ENCODE peak calls at places on chromosomes 7 and 10, in eight cellular contexts. J is body of pancreas, O is GM12891, Z is sigmoid colon, B is uterus, Q is ovary, A is A549, H is HCT116. F is an unnamed sample.

GRCh38 chr10:59684006-59684405 is 25.6 kb downstream of the SLC16A9 start:
- DNase-seq in J (no peak), O (no peak), Z (no peak), B (no peak), Q (no peak), A (no peak), H (no peak), F (no peak)

GRCh38 chr10:132148261-132149251 is 38.2 kb upstream of the DPYSL4 start:
- DNase-seq in J (no peak), O (no peak), Z (peak; percentile 54), B (no peak), Q (no peak), A (no peak), H (no peak), F (no peak)

GRCh38 chr7:68725843-68726242 is 872.4 kb upstream of the AUTS2 start:
- DNase-seq in J (no peak), O (no peak), Z (no peak), B (no peak), Q (no peak), A (no peak), H (no peak), F (no peak)

GRCh38 chr7:17991866-17992648 is 35.6 kb downstream of the PRPS1L1 start:
- DNase-seq in J (peak; percentile 19), O (no peak), Z (no peak), B (no peak), Q (no peak), A (no peak), H (no peak), F (no peak)

GRCh38 chr7:124072603-124073324 is 39.9 kb upstream of the TMEM229A start:
- DNase-seq in J (no peak), O (no peak), Z (no peak), B (no peak), Q (no peak), A (peak; percentile 33), H (no peak), F (peak; percentile 83)

GRCh38 chr7:43337811-43338210 is 225.4 kb downstream of the HECW1 start:
- DNase-seq in J (no peak), O (no peak), Z (no peak), B (no peak), Q (no peak), A (no peak), H (no peak), F (no peak)

GRCh38 chr7:138907849-138908248 is 73.3 kb downstream of the KIAA1549 start:
- DNase-seq in J (no peak), O (no peak), Z (no peak), B (no peak), Q (no peak), A (no peak), H (no peak), F (no peak)

GRCh38 chr10:14879055-14879800 is 562 bp downstream of the SUV39H2 start:
- DNase-seq in J (peak; percentile 32), O (peak; percentile 27), Z (no peak), B (peak; percentile 29), Q (no peak), A (no peak), H (no peak), F (no peak)

GRCh38 chr7:18541189-18541870 is 45.8 kb downstream of the HDAC9 start:
- DNase-seq in J (peak; percentile 90), O (no peak), Z (peak; percentile 64), B (peak; percentile 48), Q (no peak), A (no peak), H (no peak), F (peak; percentile 88)

GRCh38 chr7:27109533-27110162 is 7.2 kb upstream of the HOXA2 start:
- DNase-seq in J (no peak), O (no peak), Z (no peak), B (no peak), Q (no peak), A (no peak), H (no peak), F (no peak)

GRCh38 chr7:55523366-55523765 is 48.9 kb downstream of the VOPP1 start:
- DNase-seq in J (no peak), O (no peak), Z (no peak), B (no peak), Q (no peak), A (no peak), H (no peak), F (no peak)

GRCh38 chr7:55526329-55526728 is 46.0 kb downstream of the VOPP1 start:
- DNase-seq in J (no peak), O (no peak), Z (no peak), B (no peak), Q (peak; percentile 24), A (no peak), H (no peak), F (no peak)

GRCh38 chr7:55527314-55527713 is 45.0 kb downstream of the VOPP1 start:
- DNase-seq in J (no peak), O (no peak), Z (no peak), B (no peak), Q (no peak), A (no peak), H (no peak), F (no peak)

GRCh38 chr7:55524558-55525310 is 47.6 kb downstream of the VOPP1 start:
- DNase-seq in J (no peak), O (no peak), Z (no peak), B (no peak), Q (no peak), A (no peak), H (no peak), F (no peak)

DNA sequence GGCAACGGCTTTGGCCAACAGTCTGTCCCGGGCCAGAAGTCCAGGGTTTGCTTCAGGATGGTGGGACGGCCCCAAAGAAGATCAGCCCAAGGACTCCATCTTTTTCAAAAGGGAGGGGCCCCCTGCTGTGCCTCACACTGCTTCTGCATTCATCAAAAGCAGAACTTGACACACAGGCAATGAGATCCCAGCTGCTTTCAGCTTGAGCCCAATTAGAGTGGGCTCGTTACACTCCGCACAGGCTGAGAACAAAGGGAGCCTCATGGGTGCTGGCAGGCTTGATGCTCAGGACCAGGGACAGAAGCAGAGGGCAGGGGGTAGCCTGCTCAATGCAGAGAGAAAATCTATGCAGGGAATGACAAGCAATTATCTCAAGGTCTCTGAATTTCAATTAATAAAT is 45.5 kb downstream of the VOPP1 start:
- DNase-seq in J (no peak), O (no peak), Z (no peak), B (no peak), Q (no peak), A (no peak), H (no peak), F (no peak)
- TF ChIP-seq POLR2A in J (no peak), O (no peak), Z (no peak), B (no peak), Q (no peak), A (no peak), H (no peak), F (no peak)

GRCh38 chr7:47295606-47296005 is 286.3 kb downstream of the TNS3 start:
- DNase-seq in J (no peak), O (no peak), Z (no peak), B (no peak), Q (no peak), A (no peak), H (no peak), F (no peak)
- TF ChIP-seq POLR2A in J (no peak), O (no peak), Z (no peak), B (no peak), Q (no peak), A (no peak), H (no peak), F (no peak)

GRCh38 chr10:71965623-71966022 is 1.4 kb downstream of the CHST3 start:
- DNase-seq in J (no peak), O (no peak), Z (peak; percentile 74), B (no peak), Q (no peak), A (no peak), H (no peak), F (no peak)

GRCh38 chr10:71963756-71964668 is at the start of gene CHST3:
- DNase-seq in J (peak; percentile 53), O (peak; percentile 48), Z (peak; percentile 91), B (peak; percentile 84), Q (peak; percentile 86), A (peak; percentile 32), H (no peak), F (peak; percentile 62)

GRCh38 chr10:71966046-71967004 is 2.1 kb downstream of the CHST3 start:
- DNase-seq in J (no peak), O (no peak), Z (peak; percentile 44), B (no peak), Q (no peak), A (peak; percentile 28), H (no peak), F (no peak)

GRCh38 chr10:71963351-71963755 is 842 bp upstream of the CHST3 start:
- DNase-seq in J (no peak), O (no peak), Z (peak; percentile 90), B (peak; percentile 82), Q (peak; percentile 53), A (no peak), H (no peak), F (no peak)

DNA sequence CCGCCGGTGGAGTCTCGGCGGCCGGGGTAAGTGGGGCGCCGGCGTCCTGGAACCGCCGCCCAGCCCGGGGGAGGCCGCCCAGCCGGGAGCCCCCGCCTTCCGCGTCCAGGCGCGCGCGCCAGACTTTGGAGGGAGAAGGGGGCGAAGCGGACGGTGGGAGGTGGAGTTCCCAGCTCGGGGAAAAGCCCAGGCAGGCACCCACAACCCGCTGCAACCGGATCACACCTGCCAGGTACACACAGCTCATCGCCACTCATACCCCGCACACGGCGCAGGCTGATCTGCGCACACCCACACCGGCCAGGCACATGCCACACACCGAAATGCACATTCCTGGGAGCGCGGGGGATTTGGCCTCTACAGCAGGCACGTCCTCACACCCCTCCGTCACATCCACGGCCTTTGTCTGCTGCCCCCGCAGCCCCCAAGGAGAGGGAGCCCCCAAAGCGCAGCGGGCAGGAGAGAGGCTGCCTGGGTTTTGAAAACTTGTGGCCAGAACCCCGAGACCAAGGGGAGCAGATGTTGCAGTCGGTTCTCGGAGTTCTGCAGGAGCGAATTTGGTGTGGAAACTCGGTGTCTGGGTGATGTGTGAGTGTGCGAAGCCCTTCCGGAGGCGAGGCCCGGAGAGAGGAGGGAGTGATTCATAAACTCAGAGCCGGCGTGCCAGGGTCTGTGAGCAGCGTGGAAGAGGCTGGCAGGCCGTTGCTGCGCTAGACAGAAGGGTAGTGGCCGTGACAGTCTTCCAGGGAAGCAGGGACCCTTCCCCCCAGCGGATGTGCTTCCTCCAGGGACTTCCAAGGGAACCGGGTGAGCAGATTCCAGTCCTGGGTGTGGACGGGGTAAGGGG is 697 bp downstream of the CHST3 start:
- DNase-seq in J (peak; percentile 44), O (no peak), Z (peak; percentile 92), B (peak; percentile 77), Q (peak; percentile 58), A (peak; percentile 42), H (no peak), F (peak; percentile 69)
- TF ChIP-seq POLR2A in J (peak; percentile 36), O (no peak), Z (no peak), B (no peak), Q (no peak), A (no peak), H (peak; percentile 23), F (peak; percentile 63)

DNA sequence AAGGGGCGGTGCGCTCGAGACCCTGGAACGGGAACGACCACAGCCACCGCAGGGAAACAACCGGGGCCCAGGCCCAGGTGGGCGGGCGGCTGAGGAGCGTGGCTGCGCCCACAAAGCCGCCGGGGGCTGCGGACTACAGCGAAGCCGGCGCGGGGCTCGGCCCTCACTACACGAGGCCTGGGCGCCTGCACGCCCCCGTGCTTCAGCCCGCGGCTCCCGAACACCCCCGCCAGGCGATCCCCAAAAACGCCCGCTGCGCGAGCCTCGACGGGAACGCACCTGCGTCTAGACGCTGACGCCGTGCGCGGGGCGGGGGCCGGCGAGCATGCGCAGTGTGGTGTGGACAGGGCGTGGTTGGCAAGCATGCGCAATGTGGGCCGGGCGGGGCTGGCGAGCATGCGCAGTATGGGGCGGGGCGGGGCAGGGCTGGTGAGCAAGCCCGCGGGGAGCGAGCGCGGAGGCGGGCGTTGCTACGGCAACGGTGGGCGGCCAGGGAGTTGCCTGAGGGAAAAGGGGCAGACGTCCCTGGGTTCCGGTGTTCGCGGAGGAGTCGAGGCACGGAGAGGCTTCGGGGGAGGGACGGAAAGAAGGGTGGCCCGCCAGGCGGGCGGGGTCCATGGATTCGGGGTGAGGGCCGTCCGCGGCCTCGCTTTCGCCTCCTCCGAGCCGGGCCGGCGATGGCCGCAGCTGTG is at the start of gene RNF32:
- DNase-seq in J (peak; percentile 97), O (peak; percentile 91), Z (peak; percentile 95), B (peak; percentile 88), Q (peak; percentile 93), A (peak; percentile 96), H (peak; percentile 82), F (peak; percentile 90)
- TF ChIP-seq POLR2A in J (peak; percentile 67), O (peak; percentile 77), Z (no peak), B (no peak), Q (peak; percentile 41), A (peak; percentile 58), H (no peak), F (peak; percentile 60)